ENCODE peak calls at places on chromosomes 1 and 21, in nine cellular contexts. F is putamen; G is CD8-positive, alpha-beta memory T cell; K is HFFc6; I is islet precursor cell; Z is NCI-H69; P is NCI-H187 treated with DMSO at 0.1 percent for 48 hours; T is BE2C; Y is fibroblast of mammary gland. J is an unnamed sample.

GRCh38 chr21:36487641-36488307 is 7.9 kb upstream of the CLDN14 start:
- DNase-seq in G (no peak), I (no peak), Z (peak), T (no peak), Y (peak), K (no peak), F (no peak), P (no peak), J (peak)

GRCh38 chr1:167824163-167824794 is 89.7 kb downstream of the ADCY10 start:
- DNase-seq in Y (no peak), I (no peak), Z (peak), K (no peak), F (no peak), G (no peak), T (no peak), P (no peak), J (no peak)

GRCh38 chr1:199172286-199173124 is 533.7 kb downstream of the PTPRC start:
- DNase-seq in Y (no peak), G (no peak), I (no peak), F (no peak), Z (no peak), T (no peak), K (peak), P (no peak), J (peak)

GRCh38 chr1:196650403-196650802 is 1.4 kb upstream of the CFH start:
- DNase-seq in K (no peak), I (peak), G (no peak), P (no peak), T (no peak), Y (no peak), Z (peak), F (no peak), J (no peak)

GRCh38 chr1:41919764-41920397 is 1.2 kb upstream of the HIVEP3 start:
- DNase-seq in I (peak), G (peak), Y (no peak), P (peak), F (no peak), K (peak), T (peak), Z (peak), J (no peak)

GRCh38 chr21:41316200-41316599 is 401 bp upstream of the FAM3B start:
- DNase-seq in Y (no peak), G (no peak), I (no peak), T (no peak), K (no peak), P (no peak), F (no peak), Z (no peak), J (no peak)

GRCh38 chr1:71312545-71312944 is 231.7 kb upstream of the ZRANB2 start:
- DNase-seq in Y (peak), T (no peak), Z (no peak), F (no peak), P (no peak), G (no peak), K (no peak), I (no peak), J (no peak)

GRCh38 chr1:10610901-10611600 is 136.3 kb downstream of the PEX14 start:
- DNase-seq in K (no peak), I (peak), P (no peak), T (no peak), G (no peak), Y (peak), F (no peak), Z (no peak), J (peak)

GRCh38 chr21:26961704-26962103 is 5.2 kb downstream of the ADAMTS5 start:
- DNase-seq in K (no peak), I (no peak), P (no peak), Z (peak), F (no peak), Y (peak), T (peak), G (no peak), J (no peak)

GRCh38 chr1:183103141-183103540 is 79.9 kb downstream of the LAMC1 start:
- DNase-seq in Y (no peak), T (no peak), P (no peak), F (no peak), K (no peak), G (no peak), I (no peak), Z (no peak), J (no peak)

GRCh38 chr1:29380532-29380931 is 144.2 kb downstream of the PTPRU start:
- DNase-seq in F (no peak), Z (no peak), Y (peak), K (no peak), T (no peak), I (no peak), P (no peak), G (no peak), J (no peak)

GRCh38 chr1:2999571-2999970 is 21.7 kb upstream of the ACTRT2 start:
- DNase-seq in G (no peak), K (no peak), F (no peak), Y (no peak), T (no peak), P (no peak), I (no peak), Z (no peak), J (no peak)